ENCODE peak calls at places on chromosomes 7 and 10, in ten cellular contexts. R is fibroblast of lung, B is neuronal stem cell, Y is fibroblast of mammary gland, T is AG09309, C is heart left ventricle, S is astrocyte of the spinal cord, W is ovary, E is testis, V is right lobe of liver. K is an unnamed sample.

GRCh38 chr7:102024005-102024768 is 206.8 kb downstream of the CUX1 start:
- DNase-seq in B (no peak), E (no peak), S (no peak), V (peak; percentile 30), R (no peak), W (no peak), Y (no peak), C (no peak), T (no peak), K (no peak)

GRCh38 chr7:121101083-121101482 is 112.6 kb downstream of the CPED1 start:
- DNase-seq in E (no peak), R (no peak), B (no peak), T (no peak), W (no peak), V (no peak), C (no peak), S (no peak), Y (no peak), K (no peak)

GRCh38 chr7:12864470-12865046 is 177.1 kb downstream of the ARL4A start:
- DNase-seq in T (no peak), R (no peak), E (no peak), V (no peak), B (no peak), W (no peak), Y (no peak), C (no peak), S (no peak), K (no peak)

GRCh38 chr10:47062801-47063200 is 151.6 kb downstream of the PTPN20 start:
- DNase-seq in W (no peak), C (no peak), S (no peak), R (peak; percentile 13), E (no peak), Y (peak; percentile 2), V (no peak), B (no peak), T (no peak), K (no peak)

GRCh38 chr10:31319602-31320178 is 674 bp downstream of the ZEB1 start:
- DNase-seq in Y (no peak), E (no peak), V (no peak), B (no peak), S (no peak), R (no peak), T (no peak), C (no peak), W (no peak), K (peak; percentile 54)

GRCh38 chr7:121016976-121017375 is 28.5 kb downstream of the CPED1 start:
- DNase-seq in R (peak; percentile 91), T (peak; percentile 44), E (no peak), W (no peak), V (no peak), C (no peak), B (no peak), Y (peak; percentile 90), S (peak; percentile 80), K (no peak)

GRCh38 chr10:64733980-64734379 is 1212.8 kb downstream of the REEP3 start:
- DNase-seq in V (no peak), B (peak; percentile 8), T (no peak), S (peak; percentile 40), R (peak; percentile 45), C (no peak), W (no peak), Y (no peak), E (peak; percentile 34), K (no peak)

GRCh38 chr10:103835121-103836045 is 20.0 kb downstream of the SH3PXD2A start:
- DNase-seq in S (peak; percentile 61), C (peak; percentile 87), B (no peak), T (peak; percentile 55), W (peak; percentile 80), Y (peak; percentile 91), E (peak; percentile 69), V (peak; percentile 66), R (peak; percentile 97), K (no peak)

GRCh38 chr10:3107426-3107961 is 40.1 kb downstream of the PFKP start:
- DNase-seq in V (peak; percentile 84), E (no peak), C (peak; percentile 93), W (peak; percentile 78), S (peak; percentile 99), T (peak; percentile 90), Y (peak; percentile 97), R (peak; percentile 99), B (no peak), K (no peak)

GRCh38 chr10:77011823-77012566 is 625.6 kb downstream of the KCNMA1 start:
- DNase-seq in W (no peak), V (no peak), C (no peak), B (no peak), T (no peak), Y (peak; percentile 73), R (no peak), S (no peak), E (no peak), K (no peak)

DNA sequence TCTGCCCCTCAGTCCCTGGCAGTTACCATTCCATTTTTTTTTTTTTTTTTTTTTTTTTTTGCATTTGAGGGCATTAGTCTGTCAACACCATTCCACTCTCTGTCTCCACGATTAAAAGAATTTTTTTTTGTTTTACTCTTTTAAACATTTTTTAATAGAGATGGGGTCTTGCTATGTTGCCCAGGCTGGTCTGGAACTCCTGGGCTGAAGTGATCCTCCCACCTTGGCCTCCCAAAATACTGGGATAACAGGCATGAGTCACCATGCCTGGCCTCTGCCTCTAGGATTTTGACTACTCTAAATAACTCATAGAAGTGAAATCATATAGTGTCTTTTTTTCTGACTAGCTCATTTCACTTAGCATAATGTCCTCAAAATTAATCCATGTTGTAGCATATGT is 16.5 kb upstream of the CLDN3 start:
- DNase-seq in T (no peak), E (no peak), C (no peak), W (no peak), S (no peak), B (no peak), Y (no peak), V (no peak), R (no peak), K (no peak)
- H3K4me3 ChIP-seq in T (no peak overlapping the region), E (no peak overlapping the region), C (no peak overlapping the region), W (no peak overlapping the region), S (no peak overlapping the region), B (no peak overlapping the region), Y (no peak overlapping the region), V (no peak overlapping the region), R (no peak overlapping the region), K (no peak overlapping the region)

GRCh38 chr7:70734436-70734835 is 397.5 kb upstream of the GALNT17 start:
- DNase-seq in S (no peak), E (no peak), T (peak; percentile 38), W (no peak), V (no peak), R (no peak), Y (no peak), C (no peak), B (no peak), K (no peak)

GRCh38 chr7:70733115-70733514 is 398.8 kb upstream of the GALNT17 start:
- DNase-seq in Y (no peak), W (no peak), C (no peak), B (no peak), V (no peak), T (no peak), E (no peak), S (no peak), R (no peak), K (no peak)

GRCh38 chr7:70738080-70738479 is 393.9 kb upstream of the GALNT17 start:
- DNase-seq in B (no peak), V (no peak), W (peak; percentile 29), C (no peak), S (peak; percentile 56), E (peak; percentile 21), R (peak; percentile 40), T (no peak), Y (peak; percentile 52), K (no peak)

GRCh38 chr7:70736715-70737460 is 395.1 kb upstream of the GALNT17 start:
- DNase-seq in W (peak; percentile 20), E (no peak), R (peak; percentile 70), B (no peak), S (peak; percentile 66), Y (peak; percentile 89), T (peak; percentile 82), C (no peak), V (no peak), K (no peak)

GRCh38 chr7:70735313-70735712 is 396.6 kb upstream of the GALNT17 start:
- DNase-seq in S (no peak), Y (no peak), B (no peak), V (no peak), W (no peak), C (no peak), R (no peak), T (no peak), E (no peak), K (no peak)
- H3K4me3 ChIP-seq in S (no peak overlapping the region), Y (no peak overlapping the region), B (no peak overlapping the region), V (no peak overlapping the region), W (no peak overlapping the region), C (no peak overlapping the region), R (no peak overlapping the region), T (no peak overlapping the region), E (no peak overlapping the region), K (no peak overlapping the region)

GRCh38 chr7:3042301-3042700 is 1.4 kb downstream of the CARD11 start:
- DNase-seq in T (no peak), S (no peak), C (no peak), B (no peak), V (no peak), W (no peak), Y (no peak), E (no peak), R (no peak), K (no peak)
- H3K4me3 ChIP-seq in T (no peak overlapping the region), S (no peak overlapping the region), C (no peak overlapping the region), B (no peak overlapping the region), V (no peak overlapping the region), W (no peak overlapping the region), Y (no peak overlapping the region), E (no peak overlapping the region), R (no peak overlapping the region), K (no peak overlapping the region)

GRCh38 chr7:73971701-73972341 is 56.2 kb upstream of the ELN start:
- DNase-seq in Y (no peak), W (no peak), S (no peak), R (no peak), C (no peak), T (no peak), B (no peak), V (no peak), E (peak; percentile 2), K (no peak)

GRCh38 chr7:73970801-73971229 is 57.2 kb upstream of the ELN start:
- DNase-seq in B (no peak), S (no peak), T (no peak), Y (no peak), E (no peak), R (no peak), C (no peak), W (no peak), V (no peak), K (no peak)

GRCh38 chr7:73972614-73973013 is 55.4 kb upstream of the ELN start:
- DNase-seq in R (no peak), E (peak; percentile 0), S (no peak), B (no peak), T (no peak), V (no peak), C (no peak), W (no peak), Y (no peak), K (peak; percentile 25)

GRCh38 chr7:73969991-73970390 is 58.0 kb upstream of the ELN start:
- DNase-seq in C (no peak), T (no peak), R (no peak), B (no peak), S (no peak), E (no peak), V (no peak), Y (no peak), W (no peak), K (no peak)

DNA sequence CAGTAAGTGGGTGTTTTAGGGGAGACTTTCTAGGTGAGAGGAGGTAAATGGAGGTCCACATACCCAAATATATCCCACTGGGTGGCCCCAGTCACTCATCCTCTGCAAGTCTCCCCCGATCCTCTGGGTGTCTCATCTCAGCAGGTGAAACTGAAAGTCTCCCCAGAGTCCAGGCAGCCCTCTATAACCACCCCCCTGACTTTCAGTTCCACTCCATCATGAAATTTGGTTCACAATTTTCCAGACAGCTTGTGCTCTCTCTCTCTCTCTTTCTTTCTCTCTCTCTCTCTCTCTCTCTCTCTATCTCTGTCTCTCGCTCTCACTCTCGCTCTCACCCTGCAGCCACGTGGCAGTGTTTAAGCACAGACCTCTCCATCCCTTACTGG is 56.7 kb upstream of the ELN start:
- DNase-seq in V (no peak), R (no peak), S (no peak), B (no peak), T (no peak), W (no peak), E (no peak), Y (no peak), C (no peak), K (no peak)
- H3K4me3 ChIP-seq in V (no peak overlapping the region), R (no peak overlapping the region), S (no peak overlapping the region), B (no peak overlapping the region), T (no peak overlapping the region), W (no peak overlapping the region), E (no peak overlapping the region), Y (no peak overlapping the region), C (no peak overlapping the region), K (no peak overlapping the region)

K was measured in Peyer's patch.